ENCODE peak calls at places on chromosomes 16 and 17, in six cellular contexts. N is K562, U is GM12891, G is H1, E is HepG2, I is GM12878. X is an unnamed sample.
A peak's percentile ranks its signal among the peaks of the same experiment; 100 is the strongest.

GRCh38 chr16:85086347-85087291 is 25.7 kb downstream of the CIBAR2 start:
- DNase-seq in E (peak; percentile 56), N (peak; percentile 82), G (peak; percentile 89), I (no peak), U (peak; percentile 85), X (peak; percentile 77)

GRCh38 chr16:28623172-28623711 is 13.4 kb upstream of the SULT1A1 start:
- DNase-seq in G (no peak), E (no peak), I (no peak), U (peak; percentile 60), N (peak; percentile 1), X (peak; percentile 49)

GRCh38 chr17:10681866-10682446 is 15.4 kb downstream of the SCO1 start:
- DNase-seq in G (no peak), N (no peak), U (no peak), E (no peak), I (no peak), X (no peak)

GRCh38 chr16:695355-696089 is 5.3 kb upstream of the WDR24 start:
- DNase-seq in I (no peak), U (peak; percentile 78), G (peak; percentile 77), N (peak; percentile 63), E (no peak), X (peak; percentile 80)

GRCh38 chr17:49223517-49224197 is 6.9 kb downstream of the PHOSPHO1 start:
- DNase-seq in G (peak; percentile 97), I (no peak), E (no peak), U (peak; percentile 65), N (peak; percentile 74), X (peak; percentile 61)

GRCh38 chr17:8320990-8321389 is 10.9 kb downstream of the ARHGEF15 start:
- DNase-seq in I (no peak), U (no peak), G (no peak), N (no peak), E (no peak), X (no peak)

GRCh38 chr16:53809088-53809951 is 105.4 kb downstream of the FTO start:
- DNase-seq in I (no peak), G (no peak), N (no peak), E (no peak), U (no peak), X (no peak)

GRCh38 chr16:57696240-57696639 is 1.6 kb downstream of the DRC7 start:
- DNase-seq in G (no peak), E (no peak), I (no peak), U (no peak), N (no peak), X (no peak)

GRCh38 chr16:27512061-27512460 is 37.7 kb downstream of the GTF3C1 start:
- DNase-seq in E (no peak), G (no peak), I (no peak), U (no peak), N (no peak), X (no peak)

GRCh38 chr17:51948128-51948527 is 210.4 kb downstream of the CA10 start:
- DNase-seq in I (no peak), N (no peak), U (no peak), G (no peak), E (no peak), X (no peak)

GRCh38 chr17:78921437-78921971 is 3.7 kb downstream of the TIMP2 start:
- DNase-seq in I (no peak), E (no peak), N (no peak), U (no peak), G (no peak), X (no peak)

GRCh38 chr16:25501530-25502255 is 190.1 kb upstream of the HS3ST4 start:
- DNase-seq in G (no peak), I (no peak), N (no peak), E (no peak), U (no peak), X (no peak)

GRCh38 chr17:37689317-37689716 is 46.1 kb upstream of the DDX52 start:
- DNase-seq in I (no peak), N (no peak), G (no peak), E (peak; percentile 86), U (no peak), X (no peak)

GRCh38 chr16:68206224-68206623 is 29.7 kb downstream of the ESRP2 start:
- DNase-seq in N (no peak), I (no peak), E (no peak), U (no peak), G (no peak), X (no peak)

GRCh38 chr17:74631468-74632195 is 8.1 kb upstream of the CD300E start:
- DNase-seq in I (peak; percentile 45), U (no peak), N (no peak), E (no peak), G (no peak), X (no peak)

GRCh38 chr16:51085271-51085670 is 65.8 kb downstream of the SALL1 start:
- DNase-seq in N (no peak), E (no peak), G (no peak), I (no peak), U (no peak), X (no peak)

GRCh38 chr17:79852748-79853147 is 13.5 kb upstream of the CBX4 start:
- DNase-seq in N (no peak), I (no peak), U (no peak), E (no peak), G (no peak), X (no peak)

GRCh38 chr16:89695875-89696597 is 5.5 kb downstream of the SPATA2L start:
- DNase-seq in U (no peak), E (no peak), I (no peak), N (peak; percentile 12), G (no peak), X (no peak)

GRCh38 chr17:17728550-17729251 is 47.4 kb downstream of the RAI1 start:
- DNase-seq in U (no peak), I (no peak), N (no peak), E (no peak), G (no peak), X (no peak)

GRCh38 chr16:84379731-84380369 is 11.5 kb downstream of the ATP2C2 start:
- DNase-seq in N (no peak), E (no peak), U (no peak), I (no peak), G (no peak), X (no peak)

GRCh38 chr17:27230996-27231395 is 62.9 kb upstream of the WSB1 start:
- DNase-seq in E (no peak), I (no peak), N (no peak), G (no peak), U (no peak), X (no peak)

GRCh38 chr17:6591599-6592158 is 35.3 kb upstream of the PITPNM3 start:
- DNase-seq in I (no peak), N (no peak), G (no peak), U (no peak), E (peak; percentile 22), X (no peak)

GRCh38 chr17:28407130-28407973 is 1.3 kb upstream of the SLC46A1 start:
- DNase-seq in E (no peak), G (peak; percentile 66), I (no peak), N (no peak), U (no peak), X (no peak)

GRCh38 chr16:1745181-1745899 is 26.0 kb downstream of the NME3 start:
- DNase-seq in N (no peak), E (no peak), U (no peak), G (no peak), I (no peak), X (no peak)

GRCh38 chr17:4585203-4585939 is 1.0 kb downstream of the SMTNL2 start:
- DNase-seq in I (no peak), E (peak; percentile 36), U (no peak), N (no peak), G (peak; percentile 71), X (no peak)

GRCh38 chr16:873889-874288 is 73.4 kb upstream of the GNG13 start:
- DNase-seq in E (no peak), G (no peak), U (no peak), I (no peak), N (no peak), X (no peak)

GRCh38 chr16:50271148-50272041 is 5.0 kb downstream of the ADCY7 start:
- DNase-seq in I (no peak), N (peak; percentile 44), G (no peak), U (no peak), E (peak; percentile 34), X (no peak)

GRCh38 chr17:80854220-80854619 is 137.4 kb upstream of the CHMP6 start:
- DNase-seq in I (no peak), E (no peak), N (no peak), U (no peak), G (no peak), X (no peak)

GRCh38 chr17:80856863-80857488 is 134.7 kb upstream of the CHMP6 start:
- DNase-seq in I (no peak), G (no peak), E (no peak), N (no peak), U (no peak), X (no peak)

GRCh38 chr17:80857721-80858171 is 133.9 kb upstream of the CHMP6 start:
- DNase-seq in G (no peak), E (no peak), N (no peak), I (no peak), U (no peak), X (no peak)

GRCh38 chr17:80855196-80855967 is 136.3 kb upstream of the CHMP6 start:
- DNase-seq in I (no peak), U (no peak), E (no peak), N (no peak), G (no peak), X (no peak)

GRCh38 chr17:80855968-80856862 is 135.4 kb upstream of the CHMP6 start:
- DNase-seq in I (peak; percentile 77), G (no peak), N (peak; percentile 75), E (peak; percentile 31), U (peak; percentile 84), X (peak; percentile 71)
- TF ChIP-seq POLR2AphosphoS5 in I (no peak), G (no peak), N (no peak), E (no peak), U (no peak), X (no peak)

GRCh38 chr16:30710971-30711370 is 12.0 kb downstream of the SRCAP start:
- DNase-seq in N (no peak), E (no peak), U (no peak), I (no peak), G (no peak), X (no peak)
- TF ChIP-seq TAF1 in N (no peak), E (no peak), U (no peak), I (no peak), G (no peak), X (no peak)

GRCh38 chr17:77409282-77410161 is 268.8 kb downstream of the SEC14L1 start:
- DNase-seq in U (no peak), E (no peak), G (peak; percentile 71), I (no peak), N (no peak), X (no peak)
- TF ChIP-seq POLR2A in U (no peak), E (no peak), G (no peak), I (no peak), N (no peak), X (no peak)

GRCh38 chr16:55047903-55048497 is 117.3 kb downstream of the IRX5 start:
- DNase-seq in E (no peak), U (no peak), N (no peak), I (no peak), G (no peak), X (no peak)

GRCh38 chr16:55053071-55053415 is 122.4 kb downstream of the IRX5 start:
- DNase-seq in N (no peak), I (no peak), G (no peak), U (no peak), E (no peak), X (no peak)

GRCh38 chr16:55052335-55053070 is 121.8 kb downstream of the IRX5 start:
- DNase-seq in N (no peak), E (no peak), I (no peak), U (no peak), G (no peak), X (no peak)

GRCh38 chr16:55048745-55049144 is 118.1 kb downstream of the IRX5 start:
- DNase-seq in G (no peak), N (no peak), U (no peak), I (no peak), E (no peak), X (no peak)

GRCh38 chr16:55051571-55051970 is 120.9 kb downstream of the IRX5 start:
- DNase-seq in G (no peak), U (no peak), I (no peak), N (no peak), E (no peak), X (no peak)
- TF ChIP-seq POLR2AphosphoS5 in G (no peak), U (no peak), I (no peak), N (no peak), E (no peak), X (no peak)

X was measured in GM12892.